ENCODE peak calls at places on chromosomes 3 and 15, in eight cellular contexts. K is NCI-H1092 treated with DMSO at 0.1 percent for 48 hours; N is substantia nigra; A is iris pigment epithelial cell; D is SW480; T is activated CD4-positive, alpha-beta T cell treated with anti-CD3 and anti-CD28 coated beads, Interleukin-2, amount 50 U/mL, for 1 hour; F is AG10803; G is ureter. J is an unnamed sample.

GRCh38 chr3:61610316-61610715 is 48.9 kb downstream of the PTPRG start:
- DNase-seq in K (no peak), N (no peak), A (no peak), D (no peak), T (no peak), F (no peak), G (no peak), J (peak; percentile 67)

GRCh38 chr3:15538345-15538744 is 16.8 kb upstream of the COLQ start:
- DNase-seq in K (no peak), N (no peak), A (no peak), D (no peak), T (no peak), F (no peak), G (no peak), J (no peak)

GRCh38 chr3:196214783-196215441 is 1.4 kb upstream of the SLC51A start:
- DNase-seq in K (no peak), N (no peak), A (no peak), D (no peak), T (no peak), F (no peak), G (no peak), J (no peak)

GRCh38 chr3:125123455-125123854 is 67.7 kb upstream of the HEG1 start:
- DNase-seq in K (no peak), N (no peak), A (no peak), D (no peak), T (no peak), F (no peak), G (no peak), J (no peak)

GRCh38 chr3:23713641-23714040 is 92.1 kb upstream of the UBE2E1 start:
- DNase-seq in K (no peak), N (no peak), A (no peak), D (no peak), T (no peak), F (peak; percentile 55), G (no peak), J (no peak)

GRCh38 chr3:46575577-46576222 is 9.6 kb upstream of the LRRC2 start:
- DNase-seq in K (no peak), N (no peak), A (no peak), D (no peak), T (no peak), F (no peak), G (no peak), J (no peak)

GRCh38 chr3:73623316-73623715 is 1.4 kb downstream of the PDZRN3 start:
- DNase-seq in K (no peak), N (no peak), A (no peak), D (no peak), T (no peak), F (no peak), G (no peak), J (no peak)

GRCh38 chr3:196788509-196788908 is 48.9 kb downstream of the PAK2 start:
- DNase-seq in K (no peak), N (no peak), A (no peak), D (no peak), T (no peak), F (no peak), G (no peak), J (peak; percentile 24)

GRCh38 chr15:69324031-69324430 is 25.3 kb downstream of the PAQR5 start:
- DNase-seq in K (no peak), N (no peak), A (no peak), D (no peak), T (no peak), F (peak; percentile 45), G (no peak), J (no peak)

GRCh38 chr15:44092221-44092620 is 102.8 kb downstream of the FRMD5 start:
- DNase-seq in K (no peak), N (no peak), A (peak; percentile 28), D (no peak), T (no peak), F (peak; percentile 79), G (no peak), J (no peak)

GRCh38 chr3:46710671-46711295 is 6.9 kb downstream of the PRSS50 start:
- DNase-seq in K (no peak), N (no peak), A (no peak), D (no peak), T (no peak), F (no peak), G (peak; percentile 17), J (no peak)

GRCh38 chr3:54988302-54989022 is 60.6 kb upstream of the LRTM1 start:
- DNase-seq in K (no peak), N (no peak), A (peak; percentile 90), D (no peak), T (no peak), F (peak; percentile 94), G (peak; percentile 46), J (no peak)

GRCh38 chr3:140629351-140630137 is 48.3 kb upstream of the TRIM42 start:
- DNase-seq in K (no peak), N (no peak), A (peak; percentile 94), D (peak; percentile 40), T (no peak), F (peak; percentile 92), G (no peak), J (no peak)

GRCh38 chr3:178810173-178810572 is 261.4 kb downstream of the ZMAT3 start:
- DNase-seq in K (peak; percentile 7), N (no peak), A (no peak), D (no peak), T (no peak), F (no peak), G (no peak), J (no peak)

GRCh38 chr15:68348064-68348463 is 70.5 kb downstream of the FEM1B start:
- DNase-seq in K (no peak), N (no peak), A (no peak), D (peak; percentile 19), T (no peak), F (peak; percentile 52), G (no peak), J (peak; percentile 33)

GRCh38 chr15:83065431-83065830 is 1.6 kb downstream of the BTBD1 start:
- DNase-seq in K (no peak), N (no peak), A (no peak), D (no peak), T (no peak), F (peak; percentile 4), G (no peak), J (peak; percentile 13)

GRCh38 chr3:1087066-1087555 is 5.7 kb upstream of the CNTN6 start:
- DNase-seq in K (peak; percentile 58), N (no peak), A (peak; percentile 77), D (peak; percentile 51), T (no peak), F (peak; percentile 94), G (no peak), J (no peak)

GRCh38 chr3:50233176-50233575 is 2.8 kb upstream of the GNAI2 start:
- DNase-seq in K (no peak), N (no peak), A (no peak), D (no peak), T (no peak), F (no peak), G (no peak), J (no peak)

GRCh38 chr3:100260081-100260684 is 609 bp upstream of the TBC1D23 start:
- DNase-seq in K (peak; percentile 69), N (no peak), A (peak; percentile 71), D (peak; percentile 64), T (no peak), F (peak; percentile 33), G (peak; percentile 49), J (peak; percentile 30)

GRCh38 chr3:171813897-171814460 is 3.7 kb upstream of the PLD1 start:
- DNase-seq in K (no peak), N (no peak), A (no peak), D (no peak), T (no peak), F (peak; percentile 82), G (no peak), J (no peak)

GRCh38 chr3:194404365-194405140 is 5.5 kb upstream of the GP5 start:
- DNase-seq in K (peak; percentile 63), N (no peak), A (peak; percentile 59), D (peak; percentile 76), T (peak; percentile 16), F (peak; percentile 67), G (no peak), J (no peak)

GRCh38 chr3:13681931-13682330 is 133.0 kb downstream of the FBLN2 start:
- DNase-seq in K (no peak), N (no peak), A (no peak), D (no peak), T (no peak), F (no peak), G (no peak), J (no peak)

GRCh38 chr15:57345584-57345983 is 30.7 kb upstream of the CGNL1 start:
- DNase-seq in K (peak; percentile 22), N (peak; percentile 8), A (no peak), D (no peak), T (no peak), F (no peak), G (no peak), J (peak; percentile 64)

GRCh38 chr3:105791919-105792786 is 76.7 kb downstream of the CBLB start:
- DNase-seq in K (no peak), N (no peak), A (peak; percentile 100), D (no peak), T (no peak), F (peak; percentile 96), G (peak; percentile 55), J (no peak)

GRCh38 chr3:47647550-47647949 is 68.9 kb upstream of the CSPG5 start:
- DNase-seq in K (no peak), N (no peak), A (no peak), D (no peak), T (no peak), F (no peak), G (no peak), J (no peak)

GRCh38 chr15:101504866-101505609 is 15.5 kb upstream of the PCSK6 start:
- DNase-seq in K (no peak), N (no peak), A (peak; percentile 47), D (no peak), T (no peak), F (peak; percentile 25), G (no peak), J (no peak)

GRCh38 chr3:152779649-152780048 is 55.3 kb upstream of the P2RY1 start:
- DNase-seq in K (no peak), N (no peak), A (peak; percentile 4), D (no peak), T (no peak), F (peak; percentile 63), G (no peak), J (no peak)

GRCh38 chr3:48661501-48662139 is 1.1 kb downstream of the CELSR3 start:
- DNase-seq in K (no peak), N (peak; percentile 71), A (peak; percentile 46), D (no peak), T (peak; percentile 76), F (peak; percentile 25), G (peak; percentile 69), J (no peak)

GRCh38 chr3:172332256-172333041 is 115.8 kb downstream of the GHSR start:
- DNase-seq in K (peak; percentile 29), N (peak; percentile 49), A (peak; percentile 45), D (peak; percentile 54), T (peak; percentile 50), F (peak; percentile 62), G (peak; percentile 61), J (peak; percentile 67)

J was measured in NCI-H524.